ENCODE peak calls at places on chromosomes 11 and 22, in six cellular contexts. H is mucosa of descending colon, V is body of pancreas, E is left ventricle myocardium inferior, O is AG09309, P is fibroblast of pulmonary artery. N is an unnamed sample.

GRCh38 chr11:30487200-30487898 is 98.8 kb downstream of the MPPED2 start:
- DNase-seq in H (no peak), V (no peak), E (peak; percentile 20), O (no peak), P (no peak), N (peak; percentile 55)

GRCh38 chr11:126477526-126478275 is 122.2 kb downstream of the ST3GAL4 start:
- DNase-seq in H (peak; percentile 38), V (no peak), E (no peak), O (no peak), P (no peak), N (no peak)

GRCh38 chr22:41047741-41048140 is 44.7 kb upstream of the EP300 start:
- DNase-seq in H (no peak), V (no peak), E (no peak), O (no peak), P (no peak), N (no peak)

GRCh38 chr11:123191939-123192338 is 3.1 kb downstream of the CLMP start:
- DNase-seq in H (no peak), V (no peak), E (no peak), O (no peak), P (no peak), N (no peak)

GRCh38 chr11:106998126-106998525 is 20.1 kb downstream of the GUCY1A2 start:
- DNase-seq in H (no peak), V (no peak), E (no peak), O (peak; percentile 79), P (peak; percentile 77), N (no peak)

GRCh38 chr22:46618667-46619066 is 1.5 kb upstream of the GRAMD4 start:
- DNase-seq in H (no peak), V (no peak), E (peak; percentile 60), O (no peak), P (no peak), N (no peak)

GRCh38 chr11:16321148-16321547 is 35.2 kb downstream of the SOX6 start:
- DNase-seq in H (no peak), V (no peak), E (no peak), O (no peak), P (no peak), N (peak; percentile 84)

GRCh38 chr11:118887219-118887618 is 3.5 kb downstream of the CXCR5 start:
- DNase-seq in H (no peak), V (no peak), E (no peak), O (no peak), P (no peak), N (no peak)

GRCh38 chr11:2744166-2744565 is 44.4 kb upstream of the KCNQ1OT1 start:
- DNase-seq in H (peak; percentile 21), V (no peak), E (peak; percentile 14), O (no peak), P (no peak), N (no peak)

GRCh38 chr22:39908737-39909136 is 7.9 kb downstream of the GRAP2 start:
- DNase-seq in H (no peak), V (no peak), E (no peak), O (no peak), P (no peak), N (peak; percentile 32)

GRCh38 chr22:19035474-19036228 is 86.6 kb downstream of the DGCR2 start:
- DNase-seq in H (no peak), V (no peak), E (no peak), O (no peak), P (no peak), N (no peak)

GRCh38 chr11:9057032-9057431 is 34.4 kb downstream of the SCUBE2 start:
- DNase-seq in H (no peak), V (no peak), E (no peak), O (no peak), P (no peak), N (no peak)
- H3K4me3 ChIP-seq in H (no peak overlapping the region), V (no peak overlapping the region), E (no peak overlapping the region), O (no peak overlapping the region), P (no peak overlapping the region), N (no peak overlapping the region)

DNA sequence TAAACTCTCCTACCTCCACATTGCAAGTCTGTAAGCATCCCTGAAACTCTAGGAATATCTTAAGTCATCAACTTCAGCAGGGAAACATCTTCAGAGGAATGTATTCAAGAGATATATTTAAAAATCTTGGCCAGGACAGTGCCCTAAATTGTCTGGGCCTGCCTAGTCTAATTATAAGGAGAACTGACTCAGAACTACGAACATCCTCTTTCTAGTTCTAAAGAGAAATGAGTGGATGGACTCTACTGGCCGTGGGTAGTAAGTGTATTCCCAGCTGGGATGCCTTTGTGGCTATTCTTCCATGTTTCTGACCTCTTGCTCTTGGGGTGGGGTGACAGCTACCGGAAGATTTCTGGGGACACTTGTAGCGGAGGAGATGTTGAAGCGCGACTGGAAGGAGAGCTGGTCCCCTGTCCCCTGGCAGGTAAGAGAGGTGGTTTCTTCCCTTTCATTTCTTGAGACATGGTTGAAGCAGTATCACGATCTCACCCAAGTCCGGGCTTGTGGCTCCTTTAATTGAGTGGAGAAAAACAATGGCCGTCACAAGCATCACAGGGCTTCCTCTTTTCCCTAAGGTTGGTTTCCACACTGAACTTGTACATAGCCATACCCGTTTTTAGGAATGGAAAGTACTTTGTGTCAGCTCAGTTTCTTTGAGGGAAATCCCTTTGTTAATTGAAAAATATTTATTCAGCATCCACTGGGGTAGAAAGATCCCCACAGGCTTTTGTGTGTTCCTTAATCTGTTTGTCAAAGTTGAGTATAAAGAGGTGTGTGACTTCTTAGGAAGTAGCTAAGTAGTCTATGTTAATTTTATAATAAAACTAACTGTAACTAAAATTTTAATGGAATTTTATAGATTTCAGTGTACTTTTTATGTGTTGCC is 97.7 kb upstream of the SORL1-AS1 start:
- DNase-seq in H (no peak), V (no peak), E (no peak), O (no peak), P (no peak), N (peak; percentile 82)
- TF ChIP-seq CTCF in H (no peak), V (no peak), E (no peak), O (no peak), P (no peak), N (no peak)

GRCh38 chr11:83219095-83219494 is 25.6 kb downstream of the ANKRD42 start:
- DNase-seq in H (no peak), V (no peak), E (no peak), O (no peak), P (no peak), N (no peak)

GRCh38 chr11:83223457-83223856 is 29.9 kb downstream of the ANKRD42 start:
- DNase-seq in H (no peak), V (no peak), E (no peak), O (no peak), P (no peak), N (no peak)

GRCh38 chr11:83222499-83222898 is 29.0 kb downstream of the ANKRD42 start:
- DNase-seq in H (no peak), V (no peak), E (no peak), O (no peak), P (no peak), N (peak; percentile 70)

GRCh38 chr11:83221694-83222093 is 28.2 kb downstream of the ANKRD42 start:
- DNase-seq in H (no peak), V (no peak), E (no peak), O (no peak), P (no peak), N (no peak)

GRCh38 chr11:83220279-83220678 is 26.8 kb downstream of the ANKRD42 start:
- DNase-seq in H (no peak), V (no peak), E (no peak), O (no peak), P (no peak), N (no peak)
- H3K4me3 ChIP-seq in H (no peak overlapping the region), V (no peak overlapping the region), E (no peak overlapping the region), O (no peak overlapping the region), P (no peak overlapping the region), N (no peak overlapping the region)

DNA sequence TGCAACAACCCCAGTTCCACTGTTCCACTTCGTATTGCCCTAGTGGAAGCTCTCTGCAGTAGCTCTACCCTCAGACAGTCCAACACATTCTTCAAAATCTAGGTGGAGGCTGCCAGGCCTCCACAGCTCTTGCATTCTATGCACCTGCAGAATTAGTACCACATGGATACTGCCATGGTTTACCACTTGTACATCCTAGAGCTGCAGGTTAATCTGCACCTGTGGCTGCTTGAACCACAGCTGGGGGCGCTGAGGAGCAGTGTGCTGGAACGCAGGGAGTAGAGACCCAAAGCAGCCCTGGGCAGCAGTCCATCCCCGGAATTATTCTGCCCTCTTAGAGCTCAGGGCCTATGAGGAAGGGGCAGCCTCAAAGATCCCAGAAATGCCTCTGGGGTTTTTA is 4.3 kb upstream of the CTSC start:
- DNase-seq in H (no peak), V (no peak), E (no peak), O (no peak), P (no peak), N (no peak)
- TF ChIP-seq CTCF in H (no peak), V (no peak), E (no peak), O (no peak), P (no peak), N (no peak)

DNA sequence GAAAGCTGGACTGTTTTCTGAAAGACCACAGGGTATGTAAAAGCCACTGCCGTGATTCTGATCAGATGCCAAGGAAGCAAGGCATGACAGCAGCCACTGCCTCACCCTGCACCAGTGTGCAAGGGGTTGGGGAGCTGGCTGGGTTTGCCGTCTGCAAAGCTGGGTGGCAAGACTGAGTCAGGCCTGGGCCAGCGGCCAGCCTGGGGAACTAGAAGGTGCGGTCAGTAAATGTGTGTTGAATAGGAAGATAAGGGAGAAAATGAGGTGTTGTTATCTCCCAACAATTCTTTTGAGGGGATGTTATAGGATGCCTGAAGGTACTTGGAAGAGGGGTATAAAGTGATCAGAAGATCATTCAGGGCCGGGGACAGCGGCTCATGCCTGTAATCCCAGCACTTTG is 8.0 kb downstream of the VSTM5 start:
- DNase-seq in H (peak; percentile 86), V (no peak), E (no peak), O (peak; percentile 46), P (peak; percentile 48), N (peak; percentile 90)
- H3K4me3 ChIP-seq in H (no peak overlapping the region), V (no peak overlapping the region), E (no peak overlapping the region), O (no peak overlapping the region), P (no peak overlapping the region), N (no peak overlapping the region)

DNA sequence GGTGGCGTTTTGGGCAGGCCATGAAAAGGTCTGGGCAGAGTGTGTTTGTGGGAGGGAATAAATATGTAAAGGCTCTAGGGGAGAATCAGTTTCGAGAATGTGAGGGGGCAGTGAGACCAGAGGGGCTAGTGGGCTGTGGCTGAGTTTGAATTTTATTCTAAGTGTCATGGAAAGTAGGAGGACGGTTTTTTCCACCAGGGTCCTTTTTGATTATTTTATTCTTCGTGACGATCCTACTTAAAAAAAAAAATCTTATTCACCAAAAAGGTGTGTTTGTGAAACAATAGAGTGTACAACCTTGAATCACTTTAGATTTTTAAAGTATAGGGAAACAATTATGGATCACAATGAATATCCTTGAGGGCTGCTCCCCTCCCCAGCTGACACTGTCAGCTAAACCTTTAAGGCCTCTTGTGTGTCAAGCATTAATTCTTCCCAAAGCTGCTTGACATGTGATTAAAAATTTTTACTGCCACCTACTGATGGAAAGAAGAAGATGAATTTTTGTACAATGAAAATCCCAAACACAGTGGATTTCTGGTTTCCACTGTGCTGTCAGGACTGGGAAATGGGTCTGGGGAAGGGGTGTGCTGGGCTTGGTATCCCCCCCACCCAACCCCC is 107.5 kb upstream of the OR4B1 start:
- DNase-seq in H (no peak), V (no peak), E (no peak), O (no peak), P (peak; percentile 70), N (peak; percentile 55)
- TF ChIP-seq CTCF in H (no peak), V (peak; percentile 16), E (peak; percentile 41), O (peak; percentile 31), P (peak; percentile 42), N (peak; percentile 35)